ENCODE peak calls at places on chromosomes 16 and 17, in ten cellular contexts. I, J, Q, Y, K, F, D, C, X and V are unnamed samples.

GRCh38 chr17:15284537-15284936 is 19.4 kb upstream of the PMP22 start:
- DNase-seq in X (no peak), D (no peak), F (no peak), K (no peak), I (no peak), J (no peak), Y (no peak), Q (no peak), C (no peak), V (no peak)

GRCh38 chr17:38329808-38330730 is 13.7 kb downstream of the GPR179 start:
- DNase-seq in J (peak; percentile 55), F (no peak), Q (no peak), Y (no peak), C (peak; percentile 35), D (no peak), I (no peak), K (no peak), X (no peak), V (no peak)

GRCh38 chr17:80708497-80708896 is 163.9 kb downstream of the RPTOR start:
- DNase-seq in F (no peak), X (no peak), D (no peak), Q (no peak), Y (no peak), I (no peak), K (no peak), C (no peak), J (no peak), V (no peak)

GRCh38 chr16:51163366-51163765 is 12.3 kb upstream of the SALL1 start:
- DNase-seq in J (no peak), Y (no peak), I (no peak), C (no peak), Q (no peak), D (no peak), K (no peak), F (no peak), X (no peak), V (no peak)

GRCh38 chr17:81340606-81341346 is 45.7 kb upstream of the SLC38A10 start:
- DNase-seq in F (no peak), I (no peak), Q (no peak), J (peak; percentile 71), D (no peak), Y (no peak), C (peak; percentile 40), X (peak; percentile 50), K (no peak), V (no peak)

GRCh38 chr17:61454095-61454931 is 2.1 kb downstream of the TBX4 start:
- DNase-seq in Q (no peak), F (no peak), J (peak; percentile 84), I (no peak), X (peak; percentile 45), C (peak; percentile 67), D (no peak), Y (no peak), K (no peak), V (no peak)

GRCh38 chr17:74852237-74853047 is 7.2 kb downstream of the GRIN2C start:
- DNase-seq in X (no peak), D (peak; percentile 95), Q (peak; percentile 32), C (peak; percentile 98), I (peak; percentile 80), K (peak; percentile 90), F (peak; percentile 71), Y (no peak), J (peak; percentile 98), V (no peak)

GRCh38 chr17:78268960-78269892 is 37.8 kb downstream of the TMEM235 start:
- DNase-seq in C (peak; percentile 79), F (no peak), I (no peak), D (peak; percentile 69), J (peak; percentile 90), K (no peak), X (peak; percentile 56), Q (no peak), Y (no peak), V (peak; percentile 44)

GRCh38 chr17:345992-346785 is 6.4 kb downstream of the RPH3AL start:
- DNase-seq in F (no peak), J (no peak), X (no peak), D (no peak), Y (no peak), Q (no peak), I (no peak), K (no peak), C (no peak), V (no peak)

GRCh38 chr16:785563-786535 is 2.3 kb downstream of the RPUSD1 start:
- DNase-seq in I (peak; percentile 61), K (peak; percentile 89), F (peak; percentile 56), J (peak; percentile 96), Q (peak; percentile 82), X (peak; percentile 41), D (peak; percentile 74), C (peak; percentile 90), Y (no peak), V (no peak)

GRCh38 chr17:81911277-81911961 is at the start of gene PCYT2:
- DNase-seq in I (peak; percentile 81), J (peak; percentile 99), F (no peak), Y (peak; percentile 45), Q (peak; percentile 94), D (peak; percentile 93), K (peak; percentile 97), C (peak; percentile 97), X (peak; percentile 83), V (no peak)

DNA sequence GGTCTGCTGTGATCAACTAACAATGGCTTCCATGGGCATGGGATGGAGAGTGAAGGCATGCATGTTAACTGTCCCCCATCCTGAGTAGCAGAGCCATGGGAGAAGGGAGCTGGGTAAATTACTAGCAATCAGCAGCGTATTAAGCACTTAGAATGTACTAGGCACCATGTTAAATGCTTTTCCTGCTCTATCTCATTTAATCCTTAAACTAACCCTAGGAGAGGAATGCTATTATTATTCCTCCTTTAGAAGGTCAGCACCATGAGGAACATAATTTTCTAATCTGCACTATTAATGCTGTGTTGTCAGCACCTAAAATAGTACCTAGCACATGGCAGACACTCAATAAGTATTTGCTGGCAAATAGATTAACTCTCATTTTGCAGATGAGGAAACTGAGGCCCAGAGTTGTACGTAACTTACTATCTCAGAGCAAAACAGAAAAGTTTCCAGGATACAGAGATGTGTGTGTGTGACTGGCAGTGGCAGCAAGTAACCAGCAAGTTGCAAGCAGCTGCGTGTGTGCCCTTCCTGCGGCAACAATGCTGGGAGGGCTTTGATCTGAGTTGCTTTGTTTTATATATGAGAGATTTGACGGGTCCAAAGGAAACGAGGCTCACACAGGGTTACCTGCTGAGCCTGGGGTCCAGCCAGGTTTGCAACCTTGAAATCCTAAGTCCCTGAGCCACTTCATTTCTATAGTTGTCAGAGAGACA is 6.5 kb upstream of the KLHL36 start:
- DNase-seq in F (no peak), C (no peak), J (no peak), X (no peak), Q (no peak), I (no peak), D (no peak), K (no peak), Y (no peak), V (no peak)
- H3K9ac ChIP-seq in F (no peak overlapping the region), C (no peak overlapping the region), J (no peak overlapping the region), X (no peak overlapping the region), Q (no peak overlapping the region), I (no peak overlapping the region), D (no peak overlapping the region), K (peak overlapping the region; percentile 7), Y (peak overlapping the region; percentile 37), V (no peak overlapping the region)

DNA sequence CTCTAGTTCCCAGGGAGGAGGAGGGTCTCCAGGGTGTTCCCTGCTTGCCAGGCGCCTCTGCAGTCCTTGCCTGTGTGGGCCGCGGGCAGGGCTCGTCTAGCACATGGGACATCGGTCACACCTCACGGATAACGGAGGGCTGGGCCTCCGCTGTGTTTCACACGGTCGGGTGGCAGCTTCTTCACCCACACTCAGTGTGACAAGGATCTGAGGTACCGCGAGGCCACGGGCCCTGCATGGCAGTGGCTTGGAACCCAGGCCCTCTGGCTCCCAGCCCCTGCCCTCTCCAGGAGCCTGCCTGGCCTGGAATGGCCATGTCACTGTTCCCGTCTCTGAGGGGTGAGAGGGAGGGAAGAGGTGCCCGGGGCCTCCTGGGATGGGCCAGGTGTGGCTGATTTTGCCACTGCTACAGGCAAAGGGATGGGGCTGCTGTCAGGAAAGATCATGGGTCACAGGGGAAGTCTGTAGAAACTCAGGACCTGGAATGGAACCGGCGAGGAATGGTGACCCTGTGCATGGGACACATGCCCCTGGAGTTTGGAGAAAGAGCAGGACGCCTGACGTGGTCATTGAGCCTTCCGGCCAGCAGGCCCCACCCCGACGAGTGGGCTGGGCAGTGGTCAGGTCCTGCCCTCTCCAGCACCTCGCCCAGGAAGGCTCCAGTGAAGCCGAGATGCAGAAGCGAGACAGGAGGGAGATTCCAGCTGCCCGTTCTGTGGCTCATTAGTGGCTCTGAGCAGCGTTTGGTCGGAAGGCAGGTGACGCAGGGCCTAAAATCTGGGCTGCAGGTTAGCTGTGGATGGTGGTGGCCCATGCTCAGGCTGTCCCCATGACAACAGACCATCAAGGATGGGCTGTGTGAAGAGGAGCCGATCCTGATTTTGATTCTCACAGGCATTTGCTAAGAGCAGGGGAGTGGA is 76.5 kb upstream of the GSE1 start:
- DNase-seq in Q (no peak), K (no peak), D (peak; percentile 65), F (no peak), J (no peak), Y (no peak), I (no peak), C (no peak), X (no peak), V (no peak)
- H3K9ac ChIP-seq in Q (no peak overlapping the region), K (no peak overlapping the region), D (no peak overlapping the region), F (no peak overlapping the region), J (no peak overlapping the region), Y (no peak overlapping the region), I (no peak overlapping the region), C (no peak overlapping the region), X (no peak overlapping the region), V (no peak overlapping the region)

GRCh38 chr16:4393243-4393606 is 21.6 kb downstream of the VASN start:
- DNase-seq in Y (no peak), J (no peak), C (no peak), I (no peak), K (no peak), D (no peak), X (no peak), F (no peak), Q (no peak), V (no peak)
- H3K9ac ChIP-seq in Y (no peak overlapping the region), J (no peak overlapping the region), C (no peak overlapping the region), I (peak overlapping the region; percentile 70), K (no peak overlapping the region), D (peak overlapping the region; percentile 28), X (no peak overlapping the region), F (no peak overlapping the region), Q (peak overlapping the region; percentile 44), V (no peak overlapping the region)

DNA sequence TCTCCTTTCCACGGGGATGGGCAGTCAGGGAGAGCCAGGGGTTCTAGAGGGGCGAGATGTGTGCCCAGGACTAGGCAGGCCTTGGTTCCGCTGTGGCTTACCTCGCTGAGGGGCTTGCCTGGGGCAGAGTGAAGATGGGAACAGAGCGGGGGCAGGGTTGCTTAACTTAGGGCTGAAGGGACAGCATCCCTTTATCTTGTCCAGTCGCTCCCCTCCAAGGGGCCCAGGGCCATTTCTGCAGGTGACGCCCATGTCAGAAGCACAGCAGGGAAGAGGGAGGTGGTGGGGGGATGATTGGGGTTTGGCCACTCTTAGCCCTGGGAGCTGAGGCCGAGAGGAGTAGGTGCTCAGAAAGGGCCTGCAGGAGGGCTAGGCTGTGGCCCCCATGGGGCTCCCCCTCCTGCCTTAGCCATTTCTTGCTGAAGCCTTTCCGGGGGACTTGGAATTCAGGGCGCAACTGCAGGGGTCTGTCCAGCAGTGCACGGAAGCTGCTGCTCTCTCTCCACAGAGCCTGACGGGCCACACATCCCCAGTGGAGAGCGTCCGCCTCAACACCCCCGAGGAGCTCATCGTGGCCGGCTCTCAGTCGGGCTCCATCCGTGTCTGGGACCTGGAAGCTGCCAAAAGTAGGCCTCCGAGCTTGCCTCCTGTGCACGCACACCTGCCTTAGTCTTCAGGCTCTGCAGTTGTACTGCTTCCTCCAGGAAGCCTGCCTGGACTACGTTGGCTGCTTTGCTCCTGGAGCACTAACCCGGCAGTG is 8.5 kb downstream of the KATNB1 start:
- DNase-seq in J (no peak), Y (no peak), X (no peak), Q (no peak), C (peak; percentile 27), K (no peak), D (no peak), F (no peak), I (no peak), V (no peak)
- H3K9ac ChIP-seq in J (no peak overlapping the region), Y (no peak overlapping the region), X (no peak overlapping the region), Q (no peak overlapping the region), C (no peak overlapping the region), K (no peak overlapping the region), D (no peak overlapping the region), F (no peak overlapping the region), I (peak overlapping the region; percentile 24), V (no peak overlapping the region)